ENCODE peak calls at places on chromosome 11, in six cellular contexts. One of them, this sample, is unnamed.

GRCh38 chr11:127003260-127003981 is 2.9 kb upstream of the KIRREL3 start:
- DNase-seq in stimulated activated CD8-positive, alpha-beta memory T cell treated with anti-CD3 and anti-CD28 coated beads, Interleukin-4, amount 100 ng/mL, for 1 hour: no peak
- DNase-seq in T-cell: no peak
- DNase-seq in stimulated activated naive CD4-positive, alpha-beta T cell treated with Interleukin-2 at 50 U/mL for 16 hours: no peak
- DNase-seq in cardiac muscle cell: no peak
- DNase-seq in right lobe of liver: peak; percentile 48
- DNase-seq in this sample: peak; percentile 69

GRCh38 chr11:20357150-20357549 is 6.4 kb upstream of the HTATIP2 start:
- DNase-seq in cardiac muscle cell: peak; percentile 21
- DNase-seq in stimulated activated CD8-positive, alpha-beta memory T cell treated with anti-CD3 and anti-CD28 coated beads, Interleukin-4, amount 100 ng/mL, for 1 hour: no peak
- DNase-seq in right lobe of liver: no peak
- DNase-seq in stimulated activated naive CD4-positive, alpha-beta T cell treated with Interleukin-2 at 50 U/mL for 16 hours: no peak
- DNase-seq in T-cell: no peak
- DNase-seq in this sample: no peak

GRCh38 chr11:131899954-131900580 is 529.7 kb downstream of the NTM start:
- DNase-seq in right lobe of liver: no peak
- DNase-seq in T-cell: no peak
- DNase-seq in stimulated activated naive CD4-positive, alpha-beta T cell treated with Interleukin-2 at 50 U/mL for 16 hours: no peak
- DNase-seq in cardiac muscle cell: no peak
- DNase-seq in stimulated activated CD8-positive, alpha-beta memory T cell treated with anti-CD3 and anti-CD28 coated beads, Interleukin-4, amount 100 ng/mL, for 1 hour: no peak
- DNase-seq in this sample: no peak

GRCh38 chr11:119782673-119783072 is 53.7 kb upstream of the NECTIN1 start:
- DNase-seq in cardiac muscle cell: no peak
- DNase-seq in T-cell: no peak
- DNase-seq in right lobe of liver: no peak
- DNase-seq in stimulated activated CD8-positive, alpha-beta memory T cell treated with anti-CD3 and anti-CD28 coated beads, Interleukin-4, amount 100 ng/mL, for 1 hour: no peak
- DNase-seq in stimulated activated naive CD4-positive, alpha-beta T cell treated with Interleukin-2 at 50 U/mL for 16 hours: no peak
- DNase-seq in this sample: no peak

GRCh38 chr11:80109652-80110051 is 668.8 kb upstream of the TENM4 start:
- DNase-seq in T-cell: no peak
- DNase-seq in stimulated activated CD8-positive, alpha-beta memory T cell treated with anti-CD3 and anti-CD28 coated beads, Interleukin-4, amount 100 ng/mL, for 1 hour: no peak
- DNase-seq in cardiac muscle cell: no peak
- DNase-seq in stimulated activated naive CD4-positive, alpha-beta T cell treated with Interleukin-2 at 50 U/mL for 16 hours: no peak
- DNase-seq in right lobe of liver: no peak
- DNase-seq in this sample: no peak

GRCh38 chr11:59556883-59557205 is 45.5 kb downstream of the OR4D9 start:
- DNase-seq in stimulated activated naive CD4-positive, alpha-beta T cell treated with Interleukin-2 at 50 U/mL for 16 hours: no peak
- DNase-seq in stimulated activated CD8-positive, alpha-beta memory T cell treated with anti-CD3 and anti-CD28 coated beads, Interleukin-4, amount 100 ng/mL, for 1 hour: no peak
- DNase-seq in T-cell: no peak
- DNase-seq in cardiac muscle cell: no peak
- DNase-seq in right lobe of liver: no peak
- DNase-seq in this sample: no peak

GRCh38 chr11:79182794-79183193 is 258.0 kb downstream of the TENM4 start:
- DNase-seq in stimulated activated naive CD4-positive, alpha-beta T cell treated with Interleukin-2 at 50 U/mL for 16 hours: no peak
- DNase-seq in right lobe of liver: no peak
- DNase-seq in cardiac muscle cell: no peak
- DNase-seq in T-cell: no peak
- DNase-seq in stimulated activated CD8-positive, alpha-beta memory T cell treated with anti-CD3 and anti-CD28 coated beads, Interleukin-4, amount 100 ng/mL, for 1 hour: no peak
- DNase-seq in this sample: no peak

GRCh38 chr11:92941676-92942571 is 27.5 kb upstream of the MTNR1B start:
- DNase-seq in T-cell: no peak
- DNase-seq in right lobe of liver: no peak
- DNase-seq in stimulated activated CD8-positive, alpha-beta memory T cell treated with anti-CD3 and anti-CD28 coated beads, Interleukin-4, amount 100 ng/mL, for 1 hour: no peak
- DNase-seq in stimulated activated naive CD4-positive, alpha-beta T cell treated with Interleukin-2 at 50 U/mL for 16 hours: no peak
- DNase-seq in cardiac muscle cell: peak; percentile 59
- DNase-seq in this sample: no peak